ENCODE peak calls at places on chromosomes 4 and X, in seven cellular contexts. P, A, D, B, U, W and O are unnamed samples.
A peak's percentile ranks its signal among the peaks of the same experiment; 100 is the strongest.

GRCh38 chrX:150616179-150616862 is 47.9 kb downstream of the MTM1 start:
- DNase-seq in D (no peak), B (no peak), W (no peak), P (no peak), U (no peak), A (no peak), O (no peak)

GRCh38 chr4:185500035-185500434 is 28.5 kb upstream of the CCDC110 start:
- DNase-seq in B (no peak), W (no peak), D (no peak), P (no peak), A (no peak), U (no peak), O (no peak)

GRCh38 chr4:26821677-26822503 is 38.8 kb upstream of the STIM2 start:
- DNase-seq in D (no peak), W (no peak), B (no peak), P (no peak), U (no peak), A (no peak), O (peak; percentile 20)

GRCh38 chr4:42412251-42412650 is 15.0 kb downstream of the SHISA3 start:
- DNase-seq in U (no peak), B (peak; percentile 94), D (peak; percentile 72), A (peak; percentile 54), W (no peak), P (no peak), O (peak; percentile 90)

GRCh38 chrX:120350458-120351138 is 11.3 kb upstream of the ATP1B4 start:
- DNase-seq in W (no peak), U (no peak), P (no peak), B (no peak), D (no peak), A (no peak), O (no peak)

GRCh38 chrX:111555559-111555958 is 44.1 kb downstream of the SERTM2 start:
- DNase-seq in A (no peak), U (no peak), D (no peak), W (no peak), P (no peak), B (no peak), O (no peak)

GRCh38 chr4:56183344-56183959 is 203.8 kb downstream of the AASDH start:
- DNase-seq in W (no peak), B (no peak), A (no peak), D (no peak), P (no peak), U (no peak), O (no peak)

GRCh38 chrX:76253432-76253831 is 80.6 kb downstream of the PBDC1 start:
- DNase-seq in D (peak; percentile 34), W (peak; percentile 20), U (peak; percentile 55), P (peak; percentile 21), A (peak; percentile 5), B (peak; percentile 18), O (peak; percentile 56)

GRCh38 chr4:64940698-64941097 is 531.4 kb upstream of the TECRL start:
- DNase-seq in A (no peak), W (no peak), P (no peak), U (no peak), D (peak; percentile 35), B (peak; percentile 89), O (no peak)

GRCh38 chr4:162010362-162010761 is 153.4 kb downstream of the FSTL5 start:
- DNase-seq in A (no peak), W (no peak), U (no peak), B (no peak), P (no peak), D (no peak), O (no peak)

GRCh38 chrX:38232287-38232686 is 11.6 kb upstream of the SRPX start:
- DNase-seq in U (no peak), P (no peak), W (no peak), B (peak; percentile 80), D (peak; percentile 63), A (peak; percentile 32), O (peak; percentile 68)

GRCh38 chr4:38565271-38566199 is 98.5 kb upstream of the KLF3 start:
- DNase-seq in P (no peak), W (peak; percentile 24), D (peak; percentile 92), A (peak; percentile 4), B (peak; percentile 84), U (no peak), O (peak; percentile 82)

GRCh38 chr4:78057135-78057599 is at the start of gene FRAS1:
- DNase-seq in B (peak; percentile 47), A (peak; percentile 14), U (no peak), W (peak; percentile 82), P (peak; percentile 13), D (no peak), O (no peak)

GRCh38 chrX:102899940-102900916 is 36.8 kb upstream of the RAB40AL start:
- DNase-seq in P (peak; percentile 43), B (peak; percentile 68), U (peak; percentile 69), D (peak; percentile 64), W (peak; percentile 56), A (peak; percentile 80), O (peak; percentile 74)

GRCh38 chrX:10137516-10137915 is 19.3 kb upstream of the CLCN4 start:
- DNase-seq in W (no peak), D (no peak), U (no peak), B (no peak), P (no peak), A (no peak), O (no peak)

GRCh38 chr4:20520901-20521300 is 179.4 kb upstream of the PACRGL start:
- DNase-seq in D (peak; percentile 82), W (no peak), A (peak; percentile 30), P (no peak), U (no peak), B (peak; percentile 80), O (peak; percentile 62)

GRCh38 chrX:74523870-74524735 is 90.3 kb downstream of the RLIM start:
- DNase-seq in W (no peak), P (no peak), U (no peak), A (no peak), D (peak; percentile 21), B (no peak), O (peak; percentile 6)

GRCh38 chr4:7844247-7844991 is 95.2 kb downstream of the AFAP1 start:
- DNase-seq in A (peak; percentile 95), U (peak; percentile 78), W (peak; percentile 90), B (peak; percentile 100), D (peak; percentile 79), P (peak; percentile 82), O (peak; percentile 99)

GRCh38 chr4:22672519-22672918 is 20.2 kb upstream of the GBA3 start:
- DNase-seq in B (no peak), P (no peak), W (no peak), U (no peak), D (no peak), A (no peak), O (no peak)

GRCh38 chrX:19677121-19677520 is 161.8 kb upstream of the MAP3K15 start:
- DNase-seq in W (no peak), B (no peak), D (peak; percentile 92), U (no peak), P (no peak), A (no peak), O (no peak)

GRCh38 chr4:127916512-127916911 is 35.8 kb downstream of the PLK4 start:
- DNase-seq in A (no peak), D (no peak), U (no peak), B (no peak), W (no peak), P (no peak), O (peak; percentile 34)

GRCh38 chr4:13849778-13850177 is 222.3 kb upstream of the BOD1L1 start:
- DNase-seq in B (no peak), A (no peak), U (no peak), P (no peak), W (no peak), D (no peak), O (no peak)

GRCh38 chr4:112650332-112650731 is 13.4 kb downstream of the LARP7 start:
- DNase-seq in U (no peak), P (no peak), D (no peak), A (no peak), W (no peak), B (no peak), O (no peak)
- H3K36me3 ChIP-seq in U (peaks cover 36% of the 10 kb centered on the region), P (no peaks in the 10 kb centered on the region), D (peaks cover 5% of the 10 kb centered on the region), A (peaks cover 23% of the 10 kb centered on the region), W (peaks cover 64% of the 10 kb centered on the region), B (peaks cover 13% of the 10 kb centered on the region), O (peaks cover 29% of the 10 kb centered on the region)

GRCh38 chr4:1317177-1318045 is 27.7 kb downstream of the MAEA start:
- DNase-seq in W (no peak), P (no peak), D (no peak), A (no peak), B (no peak), U (peak; percentile 34), O (no peak)

GRCh38 chr4:1315838-1316536 is 26.3 kb downstream of the MAEA start:
- DNase-seq in A (no peak), U (peak; percentile 17), B (no peak), P (no peak), W (no peak), D (no peak), O (no peak)

GRCh38 chr4:1316537-1317168 is 27.0 kb downstream of the MAEA start:
- DNase-seq in U (peak; percentile 26), B (no peak), A (no peak), D (no peak), P (no peak), W (no peak), O (no peak)

GRCh38 chr4:1318046-1318375 is 28.3 kb downstream of the MAEA start:
- DNase-seq in U (no peak), D (no peak), P (no peak), B (no peak), A (no peak), W (no peak), O (no peak)

DNA sequence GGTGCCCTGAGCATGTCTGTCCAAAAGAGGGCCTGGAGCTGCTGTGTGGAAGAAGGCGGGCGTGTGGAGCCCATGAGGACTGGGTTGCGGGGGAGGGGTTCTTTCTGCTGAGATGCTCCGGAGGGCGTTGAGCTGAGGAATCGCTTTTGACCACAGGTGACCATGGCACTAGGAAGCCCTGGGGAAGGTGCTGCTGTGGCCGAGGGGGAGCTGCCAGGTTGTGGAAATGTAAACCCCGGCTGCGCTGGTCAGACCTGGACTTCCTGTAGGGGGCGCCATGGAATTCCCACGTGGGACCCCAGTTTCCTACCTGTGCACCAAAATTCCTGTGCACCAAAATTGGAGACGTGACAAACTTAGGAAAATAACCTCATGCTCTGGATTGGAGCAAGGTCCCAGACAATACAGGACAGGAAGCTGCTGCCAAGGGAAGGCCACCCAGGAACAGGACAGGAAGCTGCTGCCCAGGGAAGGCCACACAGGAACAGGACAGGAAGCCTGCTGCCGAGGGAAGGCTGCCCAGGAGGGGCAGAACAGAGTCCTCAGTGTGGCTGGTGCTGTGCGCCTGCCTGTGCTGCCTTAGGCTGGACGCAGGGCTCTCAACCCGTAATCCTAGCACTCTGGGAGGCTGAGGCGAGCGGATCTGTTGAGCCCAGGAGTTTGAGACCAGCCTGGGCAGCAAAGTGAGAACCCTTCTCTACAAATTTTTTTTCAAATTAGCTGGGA is 28.4 kb upstream of the UVSSA start:
- DNase-seq in B (no peak), A (no peak), P (no peak), U (peak; percentile 49), D (no peak), W (no peak), O (no peak)
- H3K36me3 ChIP-seq in B (peaks cover 19% of the 10 kb centered on the region), A (peaks cover 48% of the 10 kb centered on the region), P (no peaks in the 10 kb centered on the region), U (peaks cover 36% of the 10 kb centered on the region), D (peaks cover 39% of the 10 kb centered on the region), W (peaks cover 57% of the 10 kb centered on the region), O (peaks cover 55% of the 10 kb centered on the region)

GRCh38 chr4:4425696-4426095 is 38.8 kb downstream of the NSG1 start:
- DNase-seq in D (no peak), A (no peak), W (no peak), U (no peak), B (no peak), P (no peak), O (no peak)
- H3K36me3 ChIP-seq in D (peaks cover 7% of the 10 kb centered on the region), A (peaks cover 5% of the 10 kb centered on the region), W (peaks cover 22% of the 10 kb centered on the region), U (peaks cover 1% of the 10 kb centered on the region), B (peaks cover 7% of the 10 kb centered on the region), P (no peaks in the 10 kb centered on the region), O (peaks cover 16% of the 10 kb centered on the region)

GRCh38 chrX:129461801-129462456 is 61.4 kb downstream of the SMARCA1 start:
- DNase-seq in A (no peak), B (no peak), U (no peak), P (no peak), D (no peak), W (no peak), O (no peak)

GRCh38 chrX:129462707-129463106 is 60.6 kb downstream of the SMARCA1 start:
- DNase-seq in U (no peak), D (no peak), B (no peak), A (no peak), W (no peak), P (no peak), O (no peak)
- H3K36me3 ChIP-seq in U (no peaks in the 10 kb centered on the region), D (no peaks in the 10 kb centered on the region), B (no peaks in the 10 kb centered on the region), A (peaks cover 8% of the 10 kb centered on the region), W (no peaks in the 10 kb centered on the region), P (no peaks in the 10 kb centered on the region), O (peaks cover 7% of the 10 kb centered on the region)